ENCODE peak calls at places on chromosomes 5 and 9, in ten cellular contexts. V is RWPE1, S is omental fat pad, K is fibroblast of the aortic adventitia, Z is AG10803, B is foreskin keratinocyte, J is HCT116, O is uterus, H is fibroblast of lung, D is OCI-LY7. I is an unnamed sample.

GRCh38 chr9:127503947-127504886 is 52.9 kb downstream of the LRSAM1 start:
- DNase-seq in V (peak), S (peak), K (peak), Z (peak), B (peak), J (peak), O (peak), H (peak), D (peak), I (peak)

GRCh38 chr9:6149315-6149714 is 66.3 kb upstream of the IL33 start:
- DNase-seq in V (no peak), S (no peak), K (no peak), Z (no peak), B (no peak), J (no peak), O (no peak), H (no peak), D (no peak), I (no peak)

GRCh38 chr9:84937086-84937670 is 267.6 kb downstream of the NTRK2 start:
- DNase-seq in V (no peak), S (no peak), K (no peak), Z (no peak), B (no peak), J (no peak), O (no peak), H (no peak), D (no peak), I (no peak)

GRCh38 chr5:16536246-16536645 is 70.6 kb upstream of the ZNF622 start:
- DNase-seq in V (peak), S (no peak), K (no peak), Z (peak), B (peak), J (no peak), O (no peak), H (no peak), D (no peak), I (peak)

GRCh38 chr9:113387560-113388230 is 10.9 kb upstream of the HDHD3 start:
- DNase-seq in V (no peak), S (no peak), K (no peak), Z (no peak), B (no peak), J (no peak), O (no peak), H (no peak), D (no peak), I (no peak)

GRCh38 chr5:19001527-19001926 is 986.5 kb downstream of the CDH18 start:
- DNase-seq in V (no peak), S (no peak), K (no peak), Z (no peak), B (no peak), J (no peak), O (no peak), H (no peak), D (no peak), I (no peak)

GRCh38 chr5:163649522-163649921 is 144.1 kb downstream of the MAT2B start:
- DNase-seq in V (peak), S (no peak), K (peak), Z (peak), B (peak), J (peak), O (no peak), H (peak), D (no peak), I (no peak)

GRCh38 chr5:140567136-140567818 is 2.6 kb downstream of the SLC35A4 start:
- DNase-seq in V (no peak), S (no peak), K (no peak), Z (no peak), B (no peak), J (no peak), O (no peak), H (no peak), D (no peak), I (no peak)

GRCh38 chr5:175246242-175246891 is 197.6 kb downstream of the DRD1 start:
- DNase-seq in V (peak), S (no peak), K (peak), Z (peak), B (peak), J (peak), O (peak), H (peak), D (no peak), I (peak)

GRCh38 chr5:167888395-167888794 is 403.1 kb upstream of the WWC1 start:
- DNase-seq in V (no peak), S (no peak), K (no peak), Z (no peak), B (no peak), J (no peak), O (no peak), H (no peak), D (no peak), I (no peak)

GRCh38 chr5:38853753-38854470 is 8.1 kb downstream of the OSMR start:
- DNase-seq in V (peak), S (no peak), K (peak), Z (peak), B (peak), J (peak), O (no peak), H (peak), D (no peak), I (peak)

GRCh38 chr5:68251386-68251785 is 35.8 kb downstream of the PIK3R1 start:
- DNase-seq in V (peak), S (peak), K (no peak), Z (no peak), B (no peak), J (no peak), O (peak), H (no peak), D (no peak), I (no peak)

GRCh38 chr9:94779101-94779500 is 52.6 kb downstream of the AOPEP start:
- DNase-seq in V (peak), S (no peak), K (no peak), Z (no peak), B (no peak), J (no peak), O (no peak), H (no peak), D (no peak), I (no peak)

GRCh38 chr9:35364817-35365585 is 124.9 kb upstream of the RUSC2 start:
- DNase-seq in V (no peak), S (no peak), K (no peak), Z (no peak), B (no peak), J (no peak), O (no peak), H (no peak), D (no peak), I (no peak)

GRCh38 chr9:132319421-132320110 is 35.2 kb downstream of the SETX start:
- DNase-seq in V (no peak), S (no peak), K (peak), Z (no peak), B (peak), J (no peak), O (no peak), H (no peak), D (no peak), I (no peak)

GRCh38 chr9:74920944-74921626 is 31.6 kb downstream of the C9orf40 start:
- DNase-seq in V (peak), S (no peak), K (no peak), Z (no peak), B (peak), J (no peak), O (no peak), H (no peak), D (no peak), I (no peak)

GRCh38 chr5:17228833-17229291 is 11.4 kb downstream of the BASP1 start:
- DNase-seq in V (peak), S (no peak), K (peak), Z (peak), B (peak), J (no peak), O (no peak), H (peak), D (no peak), I (peak)

GRCh38 chr9:82810902-82811301 is 252.0 kb downstream of the RASEF start:
- DNase-seq in V (peak), S (no peak), K (peak), Z (peak), B (peak), J (peak), O (no peak), H (peak), D (no peak), I (no peak)

GRCh38 chr5:176578391-176578808 is 29.3 kb downstream of the CDHR2 start:
- DNase-seq in V (peak), S (no peak), K (peak), Z (peak), B (peak), J (peak), O (peak), H (peak), D (peak), I (peak)

GRCh38 chr5:78157001-78157400 is 137.5 kb downstream of the AP3B1 start:
- DNase-seq in V (no peak), S (no peak), K (no peak), Z (no peak), B (no peak), J (no peak), O (no peak), H (peak), D (no peak), I (no peak)

GRCh38 chr5:78162253-78162862 is 132.1 kb downstream of the AP3B1 start:
- DNase-seq in V (peak), S (no peak), K (peak), Z (peak), B (peak), J (peak), O (no peak), H (peak), D (peak), I (peak)
- TF ChIP-seq CTCF in V (peak), S (no peak), K (peak), Z (peak), B (peak), J (peak), O (no peak), H (peak), D (peak), I (peak)

DNA sequence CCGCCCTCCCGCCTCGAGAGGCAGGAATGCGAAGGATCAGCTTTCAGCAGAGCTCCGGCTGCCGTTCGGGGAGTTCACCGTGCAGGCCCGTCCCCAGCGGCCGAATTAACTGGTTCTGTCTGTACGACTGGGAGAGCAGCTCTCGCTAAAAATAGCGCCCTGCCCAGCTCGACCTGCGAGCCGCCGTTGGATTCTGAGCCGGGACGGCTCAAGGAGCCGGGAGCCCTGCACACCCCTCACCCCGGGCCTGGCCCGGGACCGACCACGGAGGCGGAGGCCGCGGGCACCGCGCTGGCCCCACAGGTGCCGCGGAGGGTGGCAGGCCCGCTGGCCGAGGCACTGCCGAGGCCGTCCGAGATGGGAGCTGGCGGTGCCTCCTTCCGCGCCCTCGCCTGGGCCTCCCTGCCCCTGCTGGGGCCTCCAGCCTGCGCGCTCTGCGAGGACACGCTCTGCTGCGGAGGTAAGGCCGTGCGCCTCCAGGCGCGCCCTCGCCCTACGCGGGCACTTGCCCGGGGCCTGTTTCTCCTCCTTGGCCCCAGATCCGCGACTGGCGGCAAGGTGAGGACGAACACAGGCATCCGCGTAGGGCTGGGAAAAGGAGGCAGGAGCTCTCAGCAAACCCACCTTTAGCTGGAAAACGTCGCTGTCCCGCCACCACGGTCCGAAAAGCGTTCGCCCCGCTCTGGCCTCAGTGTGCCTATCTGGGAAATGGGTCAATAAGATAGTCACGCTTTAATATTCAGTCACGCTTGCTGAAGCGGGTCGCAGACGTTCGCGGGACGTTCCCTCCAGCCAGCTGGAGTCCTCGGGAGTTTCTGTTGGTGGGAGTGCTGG is 53.0 kb upstream of the DAB2IP start:
- DNase-seq in V (peak), S (no peak), K (peak), Z (peak), B (peak), J (peak), O (peak), H (peak), D (no peak), I (peak)
- TF ChIP-seq CTCF in V (peak), S (no peak), K (peak), Z (peak), B (peak), J (peak), O (peak), H (no peak), D (no peak), I (peak)

DNA sequence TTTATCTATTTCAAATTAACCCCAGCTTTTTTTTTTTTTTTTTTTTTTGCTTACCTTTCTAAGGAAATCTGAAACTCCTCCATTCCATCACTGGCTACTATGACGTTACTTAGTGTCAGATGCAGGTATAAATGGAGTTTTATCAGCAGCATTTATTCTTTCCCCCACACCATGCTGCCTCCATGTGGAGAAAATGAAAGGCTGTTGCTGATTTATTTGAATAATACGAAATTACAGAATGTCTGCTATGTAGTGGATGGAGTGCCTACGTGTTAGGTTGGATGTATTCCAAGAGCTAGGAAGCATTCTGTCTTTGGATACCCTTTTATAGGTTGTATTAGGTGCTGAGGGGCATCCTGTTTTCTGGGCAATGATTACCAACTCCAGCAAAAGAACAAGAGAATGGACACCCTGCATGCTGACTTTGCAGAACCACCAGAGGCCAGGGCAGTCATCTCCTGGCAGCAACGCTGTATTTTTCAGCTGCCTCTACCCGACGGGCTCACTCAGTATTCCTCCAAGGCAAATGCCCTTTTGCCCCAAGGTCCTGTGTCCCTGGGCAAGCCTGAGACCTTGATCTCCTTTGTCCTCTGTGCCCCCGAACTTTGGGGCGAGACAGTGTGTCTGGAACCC is 199.5 kb downstream of the ALDH1A1 start:
- DNase-seq in V (peak), S (no peak), K (peak), Z (peak), B (peak), J (no peak), O (no peak), H (peak), D (no peak), I (peak)
- TF ChIP-seq CTCF in V (no peak), S (no peak), K (peak), Z (peak), B (peak), J (no peak), O (peak), H (peak), D (no peak), I (peak)

GRCh38 chr9:109974143-109974917 is 194.3 kb downstream of the PALM2AKAP2 start:
- DNase-seq in V (no peak), S (no peak), K (no peak), Z (no peak), B (no peak), J (no peak), O (no peak), H (no peak), D (peak), I (no peak)

GRCh38 chr9:109971226-109971625 is 191.2 kb downstream of the PALM2AKAP2 start:
- DNase-seq in V (no peak), S (no peak), K (no peak), Z (no peak), B (peak), J (no peak), O (no peak), H (no peak), D (no peak), I (no peak)

GRCh38 chr9:109973336-109973735 is 193.3 kb downstream of the PALM2AKAP2 start:
- DNase-seq in V (no peak), S (no peak), K (no peak), Z (no peak), B (no peak), J (no peak), O (no peak), H (no peak), D (no peak), I (no peak)

GRCh38 chr9:109974918-109975276 is 194.9 kb downstream of the PALM2AKAP2 start:
- DNase-seq in V (no peak), S (no peak), K (no peak), Z (no peak), B (no peak), J (no peak), O (no peak), H (no peak), D (no peak), I (no peak)

DNA sequence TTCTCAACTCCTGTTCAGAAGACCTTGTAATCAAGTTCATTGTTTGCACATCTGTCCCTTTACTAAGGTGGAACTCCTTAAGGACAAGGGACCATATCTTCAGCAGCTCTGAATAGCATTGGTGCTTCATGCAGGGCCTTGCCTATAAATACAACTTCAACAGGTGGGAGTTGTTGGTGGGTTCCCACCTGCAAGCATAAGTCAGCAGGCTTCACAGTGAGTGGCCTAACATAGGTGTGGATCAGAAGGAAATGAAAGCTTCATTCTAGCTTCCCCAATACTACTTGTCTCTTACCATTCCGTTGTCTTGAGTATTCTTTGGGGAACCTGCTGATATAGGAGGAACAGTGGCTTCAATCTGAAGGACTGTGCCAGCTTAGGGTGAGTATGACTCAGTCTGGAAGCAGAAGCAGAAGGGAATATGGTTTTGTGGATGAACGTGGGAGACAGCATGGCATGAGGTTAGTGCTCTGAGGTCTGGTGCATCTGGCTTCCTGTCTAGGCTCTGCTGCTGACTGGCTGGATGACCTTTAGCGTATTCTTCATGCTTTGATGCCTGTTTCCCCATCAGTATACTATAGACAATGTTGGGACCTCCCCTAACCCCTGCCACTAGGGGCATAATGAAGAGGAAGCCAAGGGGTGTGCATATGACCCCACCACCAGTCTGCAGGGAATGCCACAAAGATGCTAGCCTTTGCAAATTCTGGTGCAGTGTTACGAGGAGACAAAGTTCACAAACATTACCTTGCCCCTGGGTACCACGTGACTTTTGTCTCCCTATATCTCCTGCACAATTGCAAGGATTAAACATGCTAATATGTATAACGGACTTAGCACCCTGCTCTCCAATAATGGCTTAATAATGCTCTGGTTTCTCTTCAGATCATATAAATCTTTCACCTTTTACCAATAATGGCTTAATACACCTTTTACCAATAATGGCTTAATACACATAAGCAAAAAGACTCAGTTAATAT is 192.3 kb downstream of the PALM2AKAP2 start:
- DNase-seq in V (no peak), S (no peak), K (no peak), Z (no peak), B (no peak), J (no peak), O (no peak), H (no peak), D (peak), I (no peak)
- TF ChIP-seq CTCF in V (no peak), S (no peak), K (no peak), Z (no peak), B (no peak), J (peak), O (no peak), H (no peak), D (peak), I (peak)

GRCh38 chr5:153496835-153497234 is 6.4 kb downstream of the GRIA1 start:
- DNase-seq in V (peak), S (no peak), K (peak), Z (peak), B (peak), J (peak), O (no peak), H (peak), D (peak), I (peak)
- TF ChIP-seq CTCF in V (peak), S (no peak), K (peak), Z (peak), B (peak), J (peak), O (no peak), H (peak), D (peak), I (peak)

GRCh38 chr9:93451762-93452709 is 551 bp downstream of the FAM120A start:
- DNase-seq in V (no peak), S (peak), K (peak), Z (peak), B (peak), J (no peak), O (peak), H (peak), D (peak), I (peak)
- TF ChIP-seq CTCF in V (peak), S (no peak), K (peak), Z (no peak), B (no peak), J (no peak), O (peak), H (no peak), D (no peak), I (peak)

GRCh38 chr5:52560366-52560765 is 227.3 kb upstream of the ITGA1 start:
- DNase-seq in V (peak), S (no peak), K (peak), Z (peak), B (peak), J (peak), O (no peak), H (peak), D (peak), I (peak)
- TF ChIP-seq CTCF in V (no peak), S (no peak), K (no peak), Z (no peak), B (peak), J (no peak), O (no peak), H (no peak), D (peak), I (peak)

DNA sequence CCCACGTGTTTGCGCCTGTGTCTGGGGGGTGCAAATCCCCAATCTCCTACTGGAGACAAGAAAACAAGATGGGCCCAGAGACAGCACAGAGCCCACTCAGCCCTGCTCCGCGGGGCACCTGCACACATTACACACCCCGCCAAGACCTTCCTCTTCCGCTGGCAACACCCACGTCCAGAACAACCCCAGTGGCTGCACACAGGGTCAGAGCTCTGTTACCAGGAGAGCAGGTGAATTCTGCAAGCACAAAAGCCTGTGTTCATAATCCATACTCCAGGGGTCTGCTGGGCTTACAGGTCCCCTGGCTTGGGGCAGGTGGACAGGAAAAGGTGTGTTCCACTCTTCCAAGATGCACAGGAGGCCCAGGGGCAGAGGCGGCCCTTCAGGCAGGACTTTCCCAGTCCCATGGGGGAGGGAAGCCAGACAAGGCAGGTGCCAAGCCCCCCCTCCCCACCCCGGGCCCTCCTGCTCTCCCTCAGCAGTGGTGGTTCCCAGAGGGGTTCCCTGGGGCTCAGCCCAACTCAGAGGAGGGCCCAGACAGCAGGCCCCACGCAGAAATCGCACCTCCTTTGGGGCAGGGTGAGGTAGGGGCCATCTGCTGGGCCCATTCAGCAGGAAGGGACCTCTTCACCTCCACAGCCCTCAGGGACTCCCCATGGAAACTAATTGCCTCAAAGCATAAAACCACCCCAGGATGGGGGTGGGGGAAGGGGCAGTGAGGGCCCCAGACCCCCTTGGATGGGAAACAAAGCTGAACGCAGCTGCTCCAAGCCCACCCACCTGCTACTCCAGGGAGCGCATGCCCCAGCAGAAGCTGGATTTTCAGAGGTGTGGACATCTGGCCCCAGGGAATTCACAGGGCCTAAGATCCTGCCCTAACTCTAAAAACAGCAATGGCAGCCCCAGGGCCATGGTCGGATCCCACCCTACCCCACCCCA is 105.3 kb downstream of the VAV2 start:
- DNase-seq in V (no peak), S (no peak), K (no peak), Z (no peak), B (no peak), J (no peak), O (no peak), H (no peak), D (no peak), I (no peak)
- TF ChIP-seq CTCF in V (no peak), S (no peak), K (no peak), Z (no peak), B (no peak), J (no peak), O (no peak), H (no peak), D (no peak), I (no peak)